ENCODE peak calls at places on chromosomes 3 and 15, in nine cellular contexts. M, O, F, V, D, B, L, Z and W are unnamed samples.

GRCh38 chr3:134352031-134352671 is 22.1 kb downstream of the AMOTL2 start:
- DNase-seq in M (no peak), O (no peak), F (no peak), V (no peak), D (no peak), B (no peak), L (no peak), Z (no peak), W (no peak)

GRCh38 chr15:78932216-78932808 is 12.5 kb downstream of the CTSH start:
- DNase-seq in M (no peak), O (no peak), F (no peak), V (no peak), D (no peak), B (no peak), L (no peak), Z (no peak), W (no peak)

GRCh38 chr15:91202510-91202909 is 102.5 kb downstream of the SV2B start:
- DNase-seq in M (no peak), O (no peak), F (no peak), V (no peak), D (no peak), B (no peak), L (no peak), Z (no peak), W (no peak)

GRCh38 chr15:71807125-71807629 is 3.2 kb upstream of the NR2E3 start:
- DNase-seq in M (peak), O (no peak), F (no peak), V (no peak), D (peak), B (no peak), L (peak), Z (no peak), W (no peak)

GRCh38 chr3:73516656-73517055 is 108.1 kb downstream of the PDZRN3 start:
- DNase-seq in M (no peak), O (no peak), F (peak), V (no peak), D (no peak), B (no peak), L (no peak), Z (no peak), W (no peak)

GRCh38 chr15:60814062-60814461 is 335.1 kb upstream of the ICE2 start:
- DNase-seq in M (no peak), O (no peak), F (no peak), V (no peak), D (no peak), B (no peak), L (no peak), Z (no peak), W (no peak)

GRCh38 chr15:70855764-70856163 is 1.8 kb upstream of the LARP6 start:
- DNase-seq in M (no peak), O (no peak), F (no peak), V (no peak), D (no peak), B (no peak), L (no peak), Z (no peak), W (no peak)

GRCh38 chr3:145094355-145094941 is 1066.5 kb downstream of the PLOD2 start:
- DNase-seq in M (peak), O (no peak), F (no peak), V (no peak), D (peak), B (no peak), L (peak), Z (no peak), W (no peak)

GRCh38 chr3:170719300-170719699 is 133.4 kb upstream of the SLC7A14 start:
- DNase-seq in M (no peak), O (no peak), F (no peak), V (no peak), D (no peak), B (no peak), L (no peak), Z (no peak), W (no peak)

GRCh38 chr3:69698728-69699127 is 40.5 kb upstream of the MITF start:
- DNase-seq in M (no peak), O (no peak), F (no peak), V (no peak), D (no peak), B (no peak), L (peak), Z (no peak), W (no peak)

GRCh38 chr15:29713784-29714183 is 108.5 kb downstream of the TJP1 start:
- DNase-seq in M (no peak), O (no peak), F (no peak), V (no peak), D (no peak), B (no peak), L (no peak), Z (no peak), W (no peak)

GRCh38 chr3:13027154-13027553 is 46.1 kb downstream of the IQSEC1 start:
- DNase-seq in M (no peak), O (no peak), F (no peak), V (no peak), D (peak), B (no peak), L (no peak), Z (no peak), W (no peak)

GRCh38 chr3:72830452-72831217 is 17.6 kb downstream of the SHQ1 start:
- DNase-seq in M (no peak), O (no peak), F (no peak), V (no peak), D (no peak), B (no peak), L (peak), Z (no peak), W (no peak)

GRCh38 chr3:44227622-44228021 is 14.1 kb upstream of the TOPAZ1 start:
- DNase-seq in M (no peak), O (no peak), F (no peak), V (no peak), D (no peak), B (no peak), L (peak), Z (no peak), W (no peak)

GRCh38 chr15:64635486-64635815 is 139.9 kb downstream of the RBPMS2 start:
- DNase-seq in M (peak), O (no peak), F (no peak), V (no peak), D (no peak), B (no peak), L (peak), Z (no peak), W (no peak)

GRCh38 chr3:167711439-167711838 is 23.3 kb downstream of the PDCD10 start:
- DNase-seq in M (no peak), O (no peak), F (no peak), V (no peak), D (no peak), B (no peak), L (no peak), Z (no peak), W (no peak)

GRCh38 chr3:123536153-123536895 is 48.5 kb downstream of the HACD2 start:
- DNase-seq in M (no peak), O (no peak), F (no peak), V (no peak), D (no peak), B (no peak), L (no peak), Z (no peak), W (no peak)

GRCh38 chr15:84715442-84716035 is 400 bp downstream of the SEC11A start:
- DNase-seq in M (no peak), O (peak), F (no peak), V (peak), D (peak), B (no peak), L (peak), Z (no peak), W (no peak)

GRCh38 chr15:86915811-86916331 is 836.2 kb downstream of the AGBL1 start:
- DNase-seq in M (peak), O (peak), F (no peak), V (no peak), D (peak), B (no peak), L (peak), Z (no peak), W (no peak)

GRCh38 chr15:94744080-94744793 is 512.9 kb downstream of the MCTP2 start:
- DNase-seq in M (no peak), O (no peak), F (no peak), V (no peak), D (peak), B (no peak), L (no peak), Z (no peak), W (no peak)

GRCh38 chr15:31353931-31354330 is 27.3 kb downstream of the KLF13 start:
- DNase-seq in M (no peak), O (no peak), F (peak), V (no peak), D (no peak), B (no peak), L (no peak), Z (peak), W (no peak)

GRCh38 chr3:45915518-45916231 is 27.6 kb upstream of the CXCR6 start:
- DNase-seq in M (no peak), O (no peak), F (no peak), V (peak), D (no peak), B (no peak), L (peak), Z (no peak), W (no peak)

GRCh38 chr3:15051531-15051930 is 13.6 kb downstream of the MRPS25 start:
- DNase-seq in M (no peak), O (peak), F (no peak), V (peak), D (peak), B (no peak), L (peak), Z (no peak), W (no peak)

GRCh38 chr15:72195101-72195511 is 2.5 kb downstream of the GRAMD2A start:
- DNase-seq in M (no peak), O (no peak), F (no peak), V (no peak), D (no peak), B (no peak), L (no peak), Z (peak), W (no peak)

GRCh38 chr3:77329161-77329560 is 289.3 kb downstream of the ROBO2 start:
- DNase-seq in M (no peak), O (no peak), F (no peak), V (no peak), D (no peak), B (no peak), L (no peak), Z (no peak), W (no peak)

GRCh38 chr15:64683378-64683777 is 92.0 kb downstream of the RBPMS2 start:
- DNase-seq in M (no peak), O (no peak), F (no peak), V (no peak), D (no peak), B (no peak), L (no peak), Z (no peak), W (no peak)

GRCh38 chr15:90648137-90649070 is 68.7 kb upstream of the BLM start:
- DNase-seq in M (peak), O (peak), F (peak), V (peak), D (peak), B (no peak), L (peak), Z (peak), W (peak)

GRCh38 chr15:51879555-51879954 is 50.1 kb downstream of the TMOD3 start:
- DNase-seq in M (no peak), O (no peak), F (no peak), V (no peak), D (no peak), B (no peak), L (peak), Z (no peak), W (no peak)

GRCh38 chr15:63797901-63798300 is 35.8 kb downstream of the HERC1 start:
- DNase-seq in M (no peak), O (no peak), F (no peak), V (no peak), D (no peak), B (no peak), L (no peak), Z (no peak), W (no peak)

GRCh38 chr3:129228891-129229585 is 20.4 kb upstream of the COPG1 start:
- DNase-seq in M (no peak), O (no peak), F (peak), V (no peak), D (peak), B (no peak), L (peak), Z (no peak), W (no peak)

GRCh38 chr3:152375546-152375945 is 106.8 kb downstream of the MBNL1 start:
- DNase-seq in M (no peak), O (no peak), F (no peak), V (no peak), D (no peak), B (no peak), L (peak), Z (no peak), W (no peak)

GRCh38 chr15:60184579-60184978 is 180.5 kb downstream of the FOXB1 start:
- DNase-seq in M (no peak), O (no peak), F (no peak), V (no peak), D (no peak), B (no peak), L (peak), Z (no peak), W (no peak)

GRCh38 chr15:45448066-45448510 is 69.7 kb upstream of the GATM start:
- DNase-seq in M (no peak), O (no peak), F (no peak), V (no peak), D (no peak), B (no peak), L (peak), Z (peak), W (no peak)